ENCODE peak calls at places on chromosome 7, in five cellular contexts. C, T, B, F and L are unnamed samples.

GRCh38 chr7:836429-836828 is 4.2 kb downstream of the SUN1 start:
- DNase-seq in C (peak; percentile 49), T (no peak), B (no peak), F (no peak), L (peak; percentile 75)

GRCh38 chr7:101688183-101688831 is 59.2 kb upstream of the MYL10 start:
- DNase-seq in C (peak; percentile 76), T (peak; percentile 91), B (peak; percentile 18), F (no peak), L (peak; percentile 65)

GRCh38 chr7:128381161-128381821 is 19.8 kb upstream of the PRRT4 start:
- DNase-seq in C (no peak), T (peak; percentile 64), B (no peak), F (no peak), L (peak; percentile 49)

GRCh38 chr7:66297579-66297978 is 92.4 kb downstream of the TPST1 start:
- DNase-seq in C (no peak), T (no peak), B (no peak), F (no peak), L (peak; percentile 26)

GRCh38 chr7:155804897-155805825 is 7.1 kb downstream of the SHH start:
- DNase-seq in C (peak; percentile 80), T (peak; percentile 81), B (no peak), F (no peak), L (peak; percentile 84)

GRCh38 chr7:81211617-81212016 is 292.8 kb upstream of the SEMA3C start:
- DNase-seq in C (peak; percentile 57), T (no peak), B (no peak), F (no peak), L (peak; percentile 88)

GRCh38 chr7:129829677-129830631 is 122.8 kb downstream of the UBE2H start:
- DNase-seq in C (peak; percentile 69), T (peak; percentile 60), B (peak; percentile 55), F (no peak), L (peak; percentile 91)

GRCh38 chr7:107684947-107685463 is 24.4 kb downstream of the SLC26A4 start:
- DNase-seq in C (no peak), T (no peak), B (no peak), F (no peak), L (no peak)

GRCh38 chr7:117134885-117135552 is 181.7 kb downstream of the ST7 start:
- DNase-seq in C (no peak), T (no peak), B (no peak), F (no peak), L (no peak)

GRCh38 chr7:98662289-98662688 is 45.2 kb downstream of the NPTX2 start:
- DNase-seq in C (no peak), T (no peak), B (no peak), F (no peak), L (no peak)

GRCh38 chr7:154259396-154259795 is 207.2 kb downstream of the DPP6 start:
- DNase-seq in C (no peak), T (no peak), B (no peak), F (no peak), L (no peak)

GRCh38 chr7:85931919-85932318 is 711.8 kb upstream of the GRM3 start:
- DNase-seq in C (no peak), T (no peak), B (no peak), F (no peak), L (no peak)

GRCh38 chr7:105002-105401 is 87.4 kb upstream of the FAM20C start:
- DNase-seq in C (no peak), T (no peak), B (no peak), F (no peak), L (no peak)

GRCh38 chr7:16421333-16422099 is at the start of gene CRPPA:
- DNase-seq in C (peak; percentile 27), T (peak; percentile 44), B (no peak), F (no peak), L (peak; percentile 73)

GRCh38 chr7:116249969-116250553 is 39.7 kb downstream of the TES start:
- DNase-seq in C (peak; percentile 59), T (no peak), B (no peak), F (no peak), L (peak; percentile 62)

GRCh38 chr7:26356929-26357792 is 65.5 kb downstream of the SNX10 start:
- DNase-seq in C (no peak), T (no peak), B (no peak), F (no peak), L (peak; percentile 42)

GRCh38 chr7:38660427-38661099 is 29.4 kb upstream of the AMPH start:
- DNase-seq in C (peak; percentile 66), T (peak; percentile 19), B (no peak), F (no peak), L (peak; percentile 81)

GRCh38 chr7:100568936-100569844 is 4.5 kb downstream of the SAP25 start:
- DNase-seq in C (peak; percentile 26), T (peak; percentile 69), B (no peak), F (no peak), L (peak; percentile 61)